ENCODE peak calls at places on chromosomes 1 and 21, in four cellular contexts. A is NT2/D1, L is keratinocyte, S is esophagus squamous epithelium. O is an unnamed sample. For H3K36me3, the result is how much of the 10 kb centered on the place peaks cover.

GRCh38 chr1:169312084-169312954 is 55.3 kb downstream of the NME7 start:
- DNase-seq in A (no peak), L (peak), S (no peak), O (peak)

GRCh38 chr21:44736291-44737004 is 25.1 kb upstream of the TSPEAR start:
- DNase-seq in A (no peak), L (no peak), S (no peak), O (no peak)

GRCh38 chr1:229855999-229856650 is 210.9 kb upstream of the GALNT2 start:
- DNase-seq in A (no peak), L (no peak), S (no peak), O (no peak)

GRCh38 chr1:92736395-92736794 is 48.5 kb downstream of the EVI5 start:
- DNase-seq in A (no peak), L (no peak), S (no peak), O (no peak)

GRCh38 chr21:27094182-27094948 is 127.5 kb upstream of the ADAMTS5 start:
- DNase-seq in A (no peak), L (no peak), S (no peak), O (no peak)

GRCh38 chr21:38467369-38467768 is 30.9 kb downstream of the ERG start:
- DNase-seq in A (no peak), L (no peak), S (no peak), O (no peak)

GRCh38 chr1:62712625-62713243 is 24.5 kb upstream of the DOCK7 start:
- DNase-seq in A (no peak), L (no peak), S (no peak), O (no peak)

GRCh38 chr1:205317311-205317917 is 4.1 kb downstream of the NUAK2 start:
- DNase-seq in A (no peak), L (no peak), S (no peak), O (no peak)

GRCh38 chr1:45359882-45360513 is 19.8 kb upstream of the MUTYH start:
- DNase-seq in A (no peak), L (no peak), S (no peak), O (no peak)

GRCh38 chr1:25948641-25949040 is 42.4 kb upstream of the STMN1 start:
- DNase-seq in A (no peak), L (no peak), S (no peak), O (no peak)

GRCh38 chr1:25955553-25955952 is 42.3 kb downstream of the PAFAH2 start:
- DNase-seq in A (no peak), L (no peak), S (no peak), O (no peak)

GRCh38 chr1:25954371-25954938 is 43.4 kb downstream of the PAFAH2 start:
- DNase-seq in A (no peak), L (no peak), S (no peak), O (no peak)

GRCh38 chr1:25958475-25958874 is 39.4 kb downstream of the PAFAH2 start:
- DNase-seq in A (no peak), L (no peak), S (no peak), O (peak)

GRCh38 chr1:25952851-25953401 is 44.9 kb downstream of the PAFAH2 start:
- DNase-seq in A (no peak), L (no peak), S (no peak), O (no peak)
- H3K36me3 ChIP-seq in A (under half), L (under half), S (under half), O (under half)

GRCh38 chr1:160419150-160419837 is 18.9 kb downstream of the VANGL2 start:
- DNase-seq in A (no peak), L (no peak), S (no peak), O (no peak)

GRCh38 chr1:160420881-160421842 is 20.8 kb downstream of the VANGL2 start:
- DNase-seq in A (no peak), L (no peak), S (no peak), O (no peak)

GRCh38 chr1:160421881-160422280 is 21.5 kb downstream of the VANGL2 start:
- DNase-seq in A (no peak), L (no peak), S (no peak), O (no peak)

GRCh38 chr1:160418483-160418882 is 18.1 kb downstream of the VANGL2 start:
- DNase-seq in A (no peak), L (no peak), S (no peak), O (no peak)

DNA sequence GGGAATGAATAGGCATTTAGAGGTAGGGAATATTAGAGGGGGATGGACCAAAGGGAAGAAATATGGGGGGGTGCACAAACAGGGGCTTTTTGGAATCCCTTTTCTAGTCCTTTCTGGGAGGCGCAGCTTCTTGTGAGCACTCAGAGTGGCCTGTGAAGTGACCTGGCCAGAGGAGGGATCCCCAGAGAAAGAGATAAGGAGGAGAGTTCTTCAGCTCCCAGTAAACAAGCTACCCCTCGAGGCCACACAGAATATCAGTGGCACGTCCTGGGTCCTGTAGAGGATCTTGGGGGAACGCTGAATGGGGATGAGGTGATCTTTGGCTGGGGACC is 19.4 kb downstream of the VANGL2 start:
- DNase-seq in A (no peak), L (no peak), S (no peak), O (no peak)
- H3K36me3 ChIP-seq in A (half or more), L (under half), S (under half), O (under half)

GRCh38 chr21:35831230-35831629 is 229.1 kb downstream of the SETD4 start:
- DNase-seq in A (no peak), L (no peak), S (no peak), O (no peak)

GRCh38 chr21:35828161-35828560 is 232.2 kb downstream of the SETD4 start:
- DNase-seq in A (no peak), L (no peak), S (no peak), O (no peak)

GRCh38 chr21:35831791-35832190 is 228.5 kb downstream of the SETD4 start:
- DNase-seq in A (no peak), L (no peak), S (no peak), O (no peak)

GRCh38 chr21:35827004-35827403 is 233.3 kb downstream of the SETD4 start:
- DNase-seq in A (no peak), L (no peak), S (no peak), O (no peak)

GRCh38 chr21:35829014-35829525 is 231.3 kb downstream of the SETD4 start:
- DNase-seq in A (no peak), L (no peak), S (no peak), O (no peak)
- H3K36me3 ChIP-seq in A (under half), L (under half), S (under half), O (under half)

GRCh38 chr1:47276850-47277249 is 37.1 kb downstream of the STIL start:
- DNase-seq in A (no peak), L (no peak), S (no peak), O (no peak)
- H3K36me3 ChIP-seq in A (half or more), L (under half), S (under half), O (under half)

GRCh38 chr1:112450773-112451172 is 54.8 kb downstream of the CTTNBP2NL start:
- DNase-seq in A (no peak), L (no peak), S (no peak), O (no peak)

GRCh38 chr1:112457241-112457640 is 51.5 kb upstream of the WNT2B start:
- DNase-seq in A (no peak), L (no peak), S (no peak), O (no peak)

GRCh38 chr1:112457965-112458364 is 50.8 kb upstream of the WNT2B start:
- DNase-seq in A (no peak), L (no peak), S (no peak), O (no peak)

GRCh38 chr1:112454316-112454715 is 54.4 kb upstream of the WNT2B start:
- DNase-seq in A (no peak), L (no peak), S (no peak), O (peak)

DNA sequence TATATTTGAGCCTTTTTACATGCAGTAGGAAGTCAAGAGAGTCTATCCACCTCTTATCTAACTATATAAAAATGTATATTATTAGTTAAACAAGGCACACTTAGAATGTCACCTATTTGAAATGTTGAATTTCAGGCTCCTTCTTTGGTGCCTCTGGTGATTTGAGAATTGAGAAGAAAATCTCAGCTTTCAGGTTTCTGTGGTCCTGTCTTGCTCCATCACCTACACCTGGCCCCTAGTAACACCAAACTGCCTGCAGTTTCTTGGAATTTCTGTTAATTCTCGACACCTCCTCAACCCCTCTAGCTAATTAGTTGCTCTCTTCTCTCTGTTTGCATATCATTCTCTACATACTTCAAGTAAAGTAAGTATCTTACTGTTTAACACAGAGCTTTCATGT is 54.9 kb upstream of the WNT2B start:
- DNase-seq in A (no peak), L (no peak), S (no peak), O (no peak)
- H3K36me3 ChIP-seq in A (half or more), L (under half), S (under half), O (under half)

GRCh38 chr1:151237678-151238466 is 16.7 kb upstream of the PSMD4 start:
- DNase-seq in A (no peak), L (no peak), S (no peak), O (no peak)
- H3K36me3 ChIP-seq in A (half or more), L (under half), S (half or more), O (under half)

DNA sequence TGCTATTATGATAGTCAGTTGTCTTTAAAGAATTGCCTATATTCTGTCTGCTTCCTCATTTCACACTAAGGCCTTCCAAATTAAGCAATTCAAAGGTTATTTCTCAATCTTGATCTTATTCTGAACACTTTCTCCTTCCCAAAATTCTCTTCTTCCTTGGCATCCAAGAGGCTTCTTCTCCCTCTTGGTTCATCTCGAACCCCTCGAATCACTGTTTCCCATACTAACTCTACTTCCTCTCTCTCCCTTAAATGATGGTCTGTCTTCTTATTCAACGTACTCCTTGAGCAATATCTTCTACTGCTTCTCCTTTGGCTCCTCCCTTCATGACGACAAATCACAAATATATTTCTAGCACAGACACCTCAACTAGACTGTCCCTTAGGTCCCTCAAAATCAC is 4.5 kb downstream of the COPA start:
- DNase-seq in A (no peak), L (no peak), S (no peak), O (no peak)
- H3K36me3 ChIP-seq in A (half or more), L (under half), S (under half), O (under half)

GRCh38 chr1:30976143-30976542 is 67.6 kb upstream of the SDC3 start:
- DNase-seq in A (no peak), L (no peak), S (no peak), O (no peak)
- H3K36me3 ChIP-seq in A (half or more), L (under half), S (under half), O (under half)

GRCh38 chr1:236581528-236581927 is 22.8 kb downstream of the HEATR1 start:
- DNase-seq in A (no peak), L (no peak), S (no peak), O (no peak)
- H3K36me3 ChIP-seq in A (half or more), L (under half), S (under half), O (under half)